ENCODE peak calls at places on chromosome 10, in seven cellular contexts. Y is HCT116, D is tibial nerve, S is MM.1S, L is suprapubic skin, R is hepatocyte, K is heart right ventricle. M is an unnamed sample.

GRCh38 chr10:78777466-78778256 is 291.1 kb upstream of the ZMIZ1 start:
- DNase-seq in Y (no peak), D (peak; percentile 33), S (no peak), L (no peak), R (peak; percentile 62), K (peak; percentile 57), M (no peak)

GRCh38 chr10:80187465-80188409 is 17.6 kb downstream of the ANXA11 start:
- DNase-seq in Y (no peak), D (no peak), S (peak; percentile 91), L (no peak), R (no peak), K (no peak), M (peak; percentile 69)

GRCh38 chr10:14244801-14245211 is 85.9 kb downstream of the FRMD4A start:
- DNase-seq in Y (peak; percentile 35), D (no peak), S (no peak), L (no peak), R (no peak), K (no peak), M (no peak)

GRCh38 chr10:128568041-128568440 is 441.8 kb upstream of the MKI67 start:
- DNase-seq in Y (no peak), D (no peak), S (no peak), L (no peak), R (no peak), K (no peak), M (no peak)

GRCh38 chr10:13219685-13220670 is 14.2 kb downstream of the UCMA start:
- DNase-seq in Y (peak; percentile 49), D (no peak), S (peak; percentile 80), L (no peak), R (peak; percentile 32), K (no peak), M (no peak)

GRCh38 chr10:97131702-97132101 is 54.1 kb downstream of the SLIT1 start:
- DNase-seq in Y (no peak), D (no peak), S (no peak), L (no peak), R (no peak), K (no peak), M (no peak)

GRCh38 chr10:91652364-91652763 is 19.5 kb upstream of the PPP1R3C start:
- DNase-seq in Y (peak; percentile 86), D (no peak), S (no peak), L (no peak), R (peak; percentile 61), K (no peak), M (no peak)

GRCh38 chr10:79129361-79129997 is 60.7 kb downstream of the ZMIZ1 start:
- DNase-seq in Y (no peak), D (no peak), S (no peak), L (no peak), R (peak; percentile 61), K (no peak), M (no peak)

GRCh38 chr10:117544729-117545140 is 2.2 kb downstream of the EMX2 start:
- DNase-seq in Y (no peak), D (no peak), S (no peak), L (peak; percentile 80), R (no peak), K (no peak), M (no peak)

GRCh38 chr10:70267161-70267933 is 16.5 kb downstream of the NPFFR1 start:
- DNase-seq in Y (peak; percentile 73), D (no peak), S (no peak), L (no peak), R (peak; percentile 76), K (no peak), M (no peak)

GRCh38 chr10:69464801-69465401 is 13.6 kb downstream of the TSPAN15 start:
- DNase-seq in Y (no peak), D (no peak), S (no peak), L (no peak), R (no peak), K (no peak), M (no peak)

GRCh38 chr10:86363833-86364511 is 2.6 kb downstream of the GRID1 start:
- DNase-seq in Y (no peak), D (no peak), S (no peak), L (peak; percentile 62), R (no peak), K (no peak), M (no peak)

GRCh38 chr10:51960494-51960895 is 261.1 kb upstream of the CSTF2T start:
- DNase-seq in Y (peak; percentile 10), D (peak; percentile 49), S (peak; percentile 64), L (no peak), R (peak; percentile 76), K (no peak), M (no peak)

GRCh38 chr10:119219747-119220320 is 12.5 kb downstream of the GRK5 start:
- DNase-seq in Y (no peak), D (no peak), S (no peak), L (no peak), R (no peak), K (no peak), M (no peak)

GRCh38 chr10:118470470-118470869 is 125.0 kb downstream of the PRLHR start:
- DNase-seq in Y (no peak), D (no peak), S (no peak), L (no peak), R (peak; percentile 30), K (no peak), M (no peak)

GRCh38 chr10:119268871-119269506 is 61.6 kb downstream of the GRK5 start:
- DNase-seq in Y (no peak), D (no peak), S (peak; percentile 31), L (no peak), R (no peak), K (no peak), M (peak; percentile 66)

GRCh38 chr10:31133628-31134302 is 102.1 kb upstream of the ZNF438 start:
- DNase-seq in Y (no peak), D (peak; percentile 65), S (peak; percentile 26), L (peak; percentile 85), R (peak; percentile 87), K (peak; percentile 90), M (peak; percentile 50)

GRCh38 chr10:106384541-106384940 is 780.0 kb downstream of the SORCS1 start:
- DNase-seq in Y (no peak), D (no peak), S (no peak), L (no peak), R (no peak), K (no peak), M (no peak)

GRCh38 chr10:106392781-106393180 is 771.7 kb downstream of the SORCS1 start:
- DNase-seq in Y (no peak), D (no peak), S (no peak), L (no peak), R (no peak), K (no peak), M (no peak)

DNA sequence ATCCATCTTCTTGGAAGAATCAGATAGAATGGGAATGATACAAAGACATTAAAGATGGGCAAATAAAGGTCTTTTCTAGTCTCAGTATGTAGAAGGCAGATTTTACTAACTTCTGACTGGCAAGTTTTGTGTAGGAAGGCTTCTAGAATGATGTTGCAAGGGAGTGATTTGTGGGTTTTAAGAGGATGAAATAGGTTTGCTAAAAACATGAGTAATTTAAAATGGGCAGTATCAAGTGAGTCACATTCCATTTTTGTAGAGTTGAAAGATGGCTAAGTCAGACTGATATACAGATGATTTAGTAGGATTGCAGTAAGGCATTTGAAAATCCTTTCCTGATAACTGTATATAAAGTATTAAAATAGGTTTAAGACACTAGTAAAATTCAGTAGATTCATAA is 777.4 kb downstream of the SORCS1 start:
- DNase-seq in Y (no peak), D (no peak), S (no peak), L (no peak), R (no peak), K (no peak), M (no peak)
- H3K9me3 ChIP-seq in Y (peaks cover 55% of the 10 kb centered on the region), D (no peaks in the 10 kb centered on the region), S (no peaks in the 10 kb centered on the region), L (no peaks in the 10 kb centered on the region), R (no peaks in the 10 kb centered on the region), K (no peaks in the 10 kb centered on the region), M (no peaks in the 10 kb centered on the region)

GRCh38 chr10:131083915-131084790 is 227.4 kb downstream of the TCERG1L start:
- DNase-seq in Y (no peak), D (no peak), S (no peak), L (no peak), R (no peak), K (no peak), M (no peak)

GRCh38 chr10:131082201-131082850 is 229.2 kb downstream of the TCERG1L start:
- DNase-seq in Y (no peak), D (no peak), S (no peak), L (peak; percentile 75), R (no peak), K (no peak), M (no peak)

GRCh38 chr10:131081386-131081785 is 230.1 kb downstream of the TCERG1L start:
- DNase-seq in Y (no peak), D (no peak), S (no peak), L (peak; percentile 50), R (no peak), K (no peak), M (no peak)

GRCh38 chr10:131081786-131082185 is 229.7 kb downstream of the TCERG1L start:
- DNase-seq in Y (no peak), D (no peak), S (no peak), L (peak; percentile 57), R (no peak), K (no peak), M (no peak)

GRCh38 chr10:131082991-131083465 is 228.5 kb downstream of the TCERG1L start:
- DNase-seq in Y (no peak), D (no peak), S (no peak), L (no peak), R (no peak), K (no peak), M (no peak)
- H3K9me3 ChIP-seq in Y (no peaks in the 10 kb centered on the region), D (no peaks in the 10 kb centered on the region), S (no peaks in the 10 kb centered on the region), L (no peaks in the 10 kb centered on the region), R (no peaks in the 10 kb centered on the region), K (no peaks in the 10 kb centered on the region), M (no peaks in the 10 kb centered on the region)

DNA sequence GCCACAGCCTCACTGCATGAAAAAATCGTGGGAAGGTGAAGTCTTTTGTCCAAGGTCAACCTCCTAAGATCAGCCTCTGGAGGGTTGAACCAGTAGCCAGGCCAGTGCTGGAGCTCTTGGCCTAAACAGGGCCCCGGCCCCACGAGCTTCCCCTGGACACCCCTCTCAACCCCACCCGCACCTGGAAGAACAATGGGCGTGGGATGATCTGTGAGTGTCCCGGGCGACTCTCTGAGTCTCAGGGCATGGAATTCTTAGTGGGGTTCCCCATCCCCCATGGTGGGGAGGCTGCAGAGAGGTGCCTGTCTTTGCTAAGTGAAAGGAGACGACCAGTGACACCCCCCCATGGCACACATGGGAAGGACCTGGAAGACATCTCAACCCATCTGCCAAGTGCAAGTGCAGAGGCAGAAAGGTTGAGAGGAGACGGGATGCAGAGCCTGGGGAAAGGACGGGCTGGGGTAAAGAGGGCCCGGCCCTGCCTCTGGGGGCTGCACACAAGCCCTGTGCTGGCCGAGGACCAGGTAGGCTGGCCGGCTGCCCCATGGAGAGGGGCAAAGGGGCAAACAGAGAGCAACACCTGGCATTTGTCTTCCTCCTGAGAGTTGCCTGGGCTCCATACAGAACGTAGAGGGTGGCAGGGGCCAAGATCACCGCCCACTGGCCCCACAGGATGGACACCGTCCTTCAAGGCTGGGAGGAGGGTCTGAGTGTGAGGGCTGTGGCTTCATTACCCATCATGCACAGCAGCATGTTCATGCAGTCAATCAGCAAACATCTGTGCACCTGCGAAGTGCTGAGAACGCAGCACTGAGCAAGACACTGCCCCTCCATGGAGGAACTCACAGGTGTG is 163.0 kb upstream of the PPP2R2D start:
- DNase-seq in Y (no peak), D (no peak), S (no peak), L (no peak), R (no peak), K (no peak), M (no peak)
- H3K9me3 ChIP-seq in Y (no peaks in the 10 kb centered on the region), D (no peaks in the 10 kb centered on the region), S (no peaks in the 10 kb centered on the region), L (no peaks in the 10 kb centered on the region), R (no peaks in the 10 kb centered on the region), K (no peaks in the 10 kb centered on the region), M (no peaks in the 10 kb centered on the region)

DNA sequence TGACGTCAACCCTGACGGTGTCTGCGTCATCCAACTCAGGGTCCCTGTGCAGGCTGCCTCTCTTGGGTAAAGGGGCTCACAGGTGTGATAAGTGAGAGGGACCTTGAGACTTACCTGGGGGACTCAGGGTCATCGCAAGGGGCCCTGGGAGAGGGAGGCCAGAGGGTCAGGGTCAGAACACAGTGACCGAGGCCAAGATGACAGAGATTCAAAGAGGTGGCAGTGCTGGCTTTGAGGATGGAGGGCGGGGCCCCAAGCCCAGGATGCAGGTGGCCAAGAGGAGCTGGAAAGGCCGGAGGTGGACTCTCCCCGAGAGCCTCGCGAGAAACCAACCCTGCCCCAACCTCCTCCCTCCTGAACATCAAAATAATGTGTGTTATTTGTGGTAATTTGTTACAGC is 165.2 kb upstream of the PPP2R2D start:
- DNase-seq in Y (no peak), D (no peak), S (no peak), L (no peak), R (no peak), K (no peak), M (no peak)
- H3K9me3 ChIP-seq in Y (no peaks in the 10 kb centered on the region), D (no peaks in the 10 kb centered on the region), S (no peaks in the 10 kb centered on the region), L (no peaks in the 10 kb centered on the region), R (no peaks in the 10 kb centered on the region), K (peaks cover 2% of the 10 kb centered on the region), M (no peaks in the 10 kb centered on the region)